ENCODE peak calls at places on chromosomes 12 and 14, in ten cellular contexts. One of them, this sample, is unnamed.

GRCh38 chr14:97306785-97307246 is 509.6 kb downstream of the VRK1 start:
- DNase-seq in kidney: no peak
- DNase-seq in right atrium auricular region: no peak
- DNase-seq in A549: no peak
- DNase-seq in glutamatergic neuron: no peak
- DNase-seq in colonic mucosa: no peak
- DNase-seq in Calu3: no peak
- DNase-seq in astrocyte: peak
- DNase-seq in fibroblast of mammary gland: no peak
- DNase-seq in GM10248: peak
- DNase-seq in this sample: no peak

GRCh38 chr14:105646175-105646574 is 119.8 kb downstream of the TMEM121 start:
- DNase-seq in right atrium auricular region: no peak
- DNase-seq in kidney: peak
- DNase-seq in A549: no peak
- DNase-seq in Calu3: no peak
- DNase-seq in fibroblast of mammary gland: no peak
- DNase-seq in astrocyte: no peak
- DNase-seq in glutamatergic neuron: no peak
- DNase-seq in colonic mucosa: no peak
- DNase-seq in GM10248: no peak
- DNase-seq in this sample: no peak

GRCh38 chr12:59059401-59059935 is 139.2 kb upstream of the LRIG3 start:
- DNase-seq in GM10248: no peak
- DNase-seq in Calu3: no peak
- DNase-seq in astrocyte: no peak
- DNase-seq in glutamatergic neuron: no peak
- DNase-seq in colonic mucosa: no peak
- DNase-seq in right atrium auricular region: no peak
- DNase-seq in A549: no peak
- DNase-seq in kidney: no peak
- DNase-seq in fibroblast of mammary gland: no peak
- DNase-seq in this sample: no peak

GRCh38 chr12:9707864-9708808 is 24.8 kb downstream of the CLECL1 start:
- DNase-seq in glutamatergic neuron: peak
- DNase-seq in A549: peak
- DNase-seq in right atrium auricular region: no peak
- DNase-seq in GM10248: peak
- DNase-seq in astrocyte: peak
- DNase-seq in fibroblast of mammary gland: peak
- DNase-seq in colonic mucosa: peak
- DNase-seq in kidney: peak
- DNase-seq in Calu3: peak
- DNase-seq in this sample: peak

GRCh38 chr12:39403376-39403775 is 39.5 kb downstream of the KIF21A start:
- DNase-seq in fibroblast of mammary gland: no peak
- DNase-seq in A549: no peak
- DNase-seq in right atrium auricular region: no peak
- DNase-seq in glutamatergic neuron: no peak
- DNase-seq in kidney: no peak
- DNase-seq in Calu3: no peak
- DNase-seq in GM10248: no peak
- DNase-seq in colonic mucosa: no peak
- DNase-seq in astrocyte: no peak
- DNase-seq in this sample: no peak

GRCh38 chr14:53355581-53356112 is 202.5 kb upstream of the DDHD1 start:
- DNase-seq in colonic mucosa: no peak
- DNase-seq in Calu3: no peak
- DNase-seq in GM10248: no peak
- DNase-seq in glutamatergic neuron: no peak
- DNase-seq in astrocyte: peak
- DNase-seq in kidney: no peak
- DNase-seq in right atrium auricular region: no peak
- DNase-seq in fibroblast of mammary gland: peak
- DNase-seq in A549: peak
- DNase-seq in this sample: no peak

GRCh38 chr12:32698285-32698684 is 19.2 kb downstream of the DNM1L start:
- DNase-seq in astrocyte: no peak
- DNase-seq in A549: no peak
- DNase-seq in glutamatergic neuron: no peak
- DNase-seq in kidney: no peak
- DNase-seq in Calu3: no peak
- DNase-seq in right atrium auricular region: no peak
- DNase-seq in colonic mucosa: no peak
- DNase-seq in fibroblast of mammary gland: no peak
- DNase-seq in GM10248: no peak
- DNase-seq in this sample: peak

GRCh38 chr12:69026341-69026740 is 93.4 kb upstream of the CPM start:
- DNase-seq in fibroblast of mammary gland: no peak
- DNase-seq in GM10248: no peak
- DNase-seq in colonic mucosa: no peak
- DNase-seq in kidney: no peak
- DNase-seq in glutamatergic neuron: no peak
- DNase-seq in A549: no peak
- DNase-seq in astrocyte: no peak
- DNase-seq in right atrium auricular region: no peak
- DNase-seq in Calu3: no peak
- DNase-seq in this sample: no peak

GRCh38 chr12:31005256-31005943 is 68.3 kb upstream of the DDX11 start:
- DNase-seq in glutamatergic neuron: no peak
- DNase-seq in Calu3: no peak
- DNase-seq in kidney: peak
- DNase-seq in colonic mucosa: no peak
- DNase-seq in right atrium auricular region: no peak
- DNase-seq in astrocyte: no peak
- DNase-seq in fibroblast of mammary gland: no peak
- DNase-seq in A549: no peak
- DNase-seq in GM10248: no peak
- DNase-seq in this sample: peak

GRCh38 chr14:28879571-28879970 is 113.0 kb downstream of the FOXG1 start:
- DNase-seq in A549: no peak
- DNase-seq in glutamatergic neuron: no peak
- DNase-seq in Calu3: no peak
- DNase-seq in astrocyte: no peak
- DNase-seq in colonic mucosa: no peak
- DNase-seq in GM10248: no peak
- DNase-seq in fibroblast of mammary gland: no peak
- DNase-seq in kidney: no peak
- DNase-seq in right atrium auricular region: no peak
- DNase-seq in this sample: no peak

GRCh38 chr12:108254030-108254429 is 85.1 kb downstream of the CMKLR1 start:
- DNase-seq in GM10248: no peak
- DNase-seq in colonic mucosa: no peak
- DNase-seq in kidney: no peak
- DNase-seq in astrocyte: no peak
- DNase-seq in glutamatergic neuron: no peak
- DNase-seq in right atrium auricular region: no peak
- DNase-seq in A549: no peak
- DNase-seq in fibroblast of mammary gland: no peak
- DNase-seq in Calu3: no peak
- DNase-seq in this sample: no peak

GRCh38 chr14:45201908-45202307 is 51.1 kb downstream of the MIS18BP1 start:
- DNase-seq in Calu3: no peak
- DNase-seq in A549: peak
- DNase-seq in fibroblast of mammary gland: peak
- DNase-seq in astrocyte: peak
- DNase-seq in right atrium auricular region: no peak
- DNase-seq in glutamatergic neuron: peak
- DNase-seq in kidney: no peak
- DNase-seq in colonic mucosa: no peak
- DNase-seq in GM10248: peak
- DNase-seq in this sample: no peak

GRCh38 chr12:47207005-47207717 is 127.4 kb upstream of the AMIGO2 start:
- DNase-seq in colonic mucosa: peak
- DNase-seq in A549: no peak
- DNase-seq in kidney: no peak
- DNase-seq in GM10248: no peak
- DNase-seq in astrocyte: no peak
- DNase-seq in fibroblast of mammary gland: no peak
- DNase-seq in Calu3: no peak
- DNase-seq in glutamatergic neuron: no peak
- DNase-seq in right atrium auricular region: no peak
- DNase-seq in this sample: no peak

DNA sequence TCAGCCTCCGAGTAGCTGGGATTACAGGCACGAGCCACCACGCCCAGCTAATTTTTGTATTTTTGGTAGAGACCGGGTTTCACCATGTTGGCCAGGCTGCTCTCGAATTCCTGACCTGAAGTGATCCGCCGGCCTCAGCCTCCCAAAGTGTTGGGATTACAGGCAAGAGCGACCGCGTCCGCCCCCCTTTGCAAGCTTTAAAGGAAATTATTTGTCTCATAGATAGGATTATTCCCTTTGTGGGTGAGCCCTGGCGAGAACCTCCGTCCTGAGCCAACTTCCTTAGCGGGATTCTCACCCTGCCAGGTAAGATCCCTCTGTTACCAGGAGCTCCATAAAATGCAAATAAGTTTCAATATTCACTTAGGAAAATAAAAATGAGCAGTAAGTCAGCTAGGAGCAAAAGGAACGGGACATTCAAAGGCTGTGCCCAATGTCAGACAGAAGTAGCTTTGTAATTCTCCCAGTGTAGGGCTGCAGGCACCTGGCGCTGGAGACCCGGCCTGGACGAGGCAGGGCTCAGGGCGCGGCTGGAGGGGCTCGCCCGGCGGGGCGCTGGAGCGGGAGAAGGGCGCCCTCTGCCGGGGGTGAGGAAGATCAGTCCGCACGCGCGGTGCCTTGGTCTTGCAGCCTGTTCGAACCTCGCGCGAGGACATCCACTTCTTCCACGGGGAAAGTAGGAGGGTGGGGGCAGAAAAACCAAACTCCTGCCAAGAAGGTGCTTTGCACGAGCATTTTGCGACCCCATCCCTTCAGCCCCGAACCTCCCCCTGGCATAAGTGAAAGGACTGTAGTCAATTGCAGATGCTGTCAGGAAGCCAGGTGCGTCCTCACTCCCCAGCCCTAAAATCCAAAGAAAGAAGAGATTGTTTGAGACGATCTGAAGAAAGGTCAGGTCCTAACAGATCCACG is 47.1 kb upstream of the PLXNC1 start:
- DNase-seq in fibroblast of mammary gland: peak
- DNase-seq in kidney: peak
- DNase-seq in right atrium auricular region: peak
- DNase-seq in Calu3: peak
- DNase-seq in GM10248: peak
- DNase-seq in glutamatergic neuron: peak
- DNase-seq in astrocyte: peak
- DNase-seq in A549: peak
- DNase-seq in colonic mucosa: peak
- DNase-seq in this sample: peak
- TF ChIP-seq CTCF in fibroblast of mammary gland: peak
- TF ChIP-seq CTCF in kidney: peak
- TF ChIP-seq CTCF in right atrium auricular region: peak
- TF ChIP-seq CTCF in Calu3: peak
- TF ChIP-seq CTCF in GM10248: peak
- TF ChIP-seq CTCF in glutamatergic neuron: peak
- TF ChIP-seq CTCF in astrocyte: peak
- TF ChIP-seq CTCF in A549: peak
- TF ChIP-seq CTCF in colonic mucosa: peak
- TF ChIP-seq CTCF in this sample: peak

GRCh38 chr12:22173154-22173553 is 127.1 kb downstream of the CMAS start:
- DNase-seq in A549: no peak
- DNase-seq in glutamatergic neuron: no peak
- DNase-seq in fibroblast of mammary gland: peak
- DNase-seq in Calu3: no peak
- DNase-seq in kidney: no peak
- DNase-seq in astrocyte: no peak
- DNase-seq in right atrium auricular region: no peak
- DNase-seq in colonic mucosa: no peak
- DNase-seq in GM10248: no peak
- DNase-seq in this sample: no peak
- TF ChIP-seq CTCF in A549: no peak
- TF ChIP-seq CTCF in glutamatergic neuron: no peak
- TF ChIP-seq CTCF in fibroblast of mammary gland: peak
- TF ChIP-seq CTCF in Calu3: no peak
- TF ChIP-seq CTCF in kidney: no peak
- TF ChIP-seq CTCF in astrocyte: no peak
- TF ChIP-seq CTCF in right atrium auricular region: peak
- TF ChIP-seq CTCF in colonic mucosa: no peak
- TF ChIP-seq CTCF in GM10248: no peak
- TF ChIP-seq CTCF in this sample: no peak

GRCh38 chr14:32383337-32384009 is 54.4 kb downstream of the AKAP6 start:
- DNase-seq in colonic mucosa: no peak
- DNase-seq in astrocyte: no peak
- DNase-seq in Calu3: no peak
- DNase-seq in glutamatergic neuron: no peak
- DNase-seq in A549: no peak
- DNase-seq in kidney: no peak
- DNase-seq in fibroblast of mammary gland: no peak
- DNase-seq in GM10248: no peak
- DNase-seq in right atrium auricular region: no peak
- DNase-seq in this sample: no peak

GRCh38 chr14:32384464-32384863 is 55.4 kb downstream of the AKAP6 start:
- DNase-seq in A549: no peak
- DNase-seq in fibroblast of mammary gland: no peak
- DNase-seq in right atrium auricular region: no peak
- DNase-seq in kidney: no peak
- DNase-seq in Calu3: no peak
- DNase-seq in astrocyte: no peak
- DNase-seq in glutamatergic neuron: no peak
- DNase-seq in GM10248: no peak
- DNase-seq in colonic mucosa: no peak
- DNase-seq in this sample: no peak

GRCh38 chr14:32379447-32379846 is 50.3 kb downstream of the AKAP6 start:
- DNase-seq in GM10248: no peak
- DNase-seq in fibroblast of mammary gland: no peak
- DNase-seq in Calu3: no peak
- DNase-seq in glutamatergic neuron: no peak
- DNase-seq in kidney: no peak
- DNase-seq in colonic mucosa: no peak
- DNase-seq in astrocyte: no peak
- DNase-seq in A549: no peak
- DNase-seq in right atrium auricular region: no peak
- DNase-seq in this sample: no peak

GRCh38 chr14:32381869-32382268 is 52.8 kb downstream of the AKAP6 start:
- DNase-seq in GM10248: no peak
- DNase-seq in colonic mucosa: no peak
- DNase-seq in astrocyte: no peak
- DNase-seq in glutamatergic neuron: no peak
- DNase-seq in A549: no peak
- DNase-seq in kidney: no peak
- DNase-seq in Calu3: no peak
- DNase-seq in right atrium auricular region: no peak
- DNase-seq in fibroblast of mammary gland: no peak
- DNase-seq in this sample: no peak

GRCh38 chr14:32382704-32383103 is 53.6 kb downstream of the AKAP6 start:
- DNase-seq in right atrium auricular region: no peak
- DNase-seq in kidney: no peak
- DNase-seq in Calu3: peak
- DNase-seq in A549: peak
- DNase-seq in fibroblast of mammary gland: peak
- DNase-seq in glutamatergic neuron: peak
- DNase-seq in colonic mucosa: no peak
- DNase-seq in astrocyte: no peak
- DNase-seq in GM10248: no peak
- DNase-seq in this sample: no peak
- TF ChIP-seq CTCF in right atrium auricular region: peak
- TF ChIP-seq CTCF in kidney: peak
- TF ChIP-seq CTCF in Calu3: peak
- TF ChIP-seq CTCF in A549: peak
- TF ChIP-seq CTCF in fibroblast of mammary gland: peak
- TF ChIP-seq CTCF in glutamatergic neuron: no peak
- TF ChIP-seq CTCF in colonic mucosa: no peak
- TF ChIP-seq CTCF in astrocyte: peak
- TF ChIP-seq CTCF in GM10248: no peak
- TF ChIP-seq CTCF in this sample: peak

GRCh38 chr12:11347810-11348209 is 37.6 kb upstream of the PRB4 start:
- DNase-seq in right atrium auricular region: no peak
- DNase-seq in astrocyte: no peak
- DNase-seq in A549: no peak
- DNase-seq in kidney: no peak
- DNase-seq in GM10248: no peak
- DNase-seq in fibroblast of mammary gland: no peak
- DNase-seq in Calu3: no peak
- DNase-seq in glutamatergic neuron: no peak
- DNase-seq in colonic mucosa: no peak
- DNase-seq in this sample: no peak
- TF ChIP-seq CTCF in right atrium auricular region: peak
- TF ChIP-seq CTCF in astrocyte: no peak
- TF ChIP-seq CTCF in A549: no peak
- TF ChIP-seq CTCF in kidney: no peak
- TF ChIP-seq CTCF in GM10248: no peak
- TF ChIP-seq CTCF in fibroblast of mammary gland: peak
- TF ChIP-seq CTCF in Calu3: peak
- TF ChIP-seq CTCF in glutamatergic neuron: peak
- TF ChIP-seq CTCF in colonic mucosa: no peak
- TF ChIP-seq CTCF in this sample: no peak

This sample was measured in D721Med.